ENCODE peak calls at places on chromosomes 6 and 20, in six cellular contexts. O is osteoblast, Y is stomach, U is aorta, J is PC-9, W is tibial artery. C is an unnamed sample. For H3K4me1 and H3K36me3, the result is how much of the 10 kb centered on the place peaks cover.

GRCh38 chr6:168035661-168036616 is 38.5 kb downstream of the KIF25 start:
- DNase-seq in Y (no peak), O (peak), J (no peak), U (no peak), W (no peak), C (peak)

GRCh38 chr6:129593233-129593564 is 116.8 kb downstream of the ARHGAP18 start:
- DNase-seq in Y (no peak), W (no peak), U (no peak), O (no peak), J (no peak), C (no peak)

GRCh38 chr20:61608275-61609085 is 356.4 kb downstream of the CDH4 start:
- DNase-seq in J (no peak), U (peak), W (no peak), O (no peak), Y (no peak), C (no peak)

GRCh38 chr6:11251553-11252358 is 19.3 kb upstream of the NEDD9 start:
- DNase-seq in O (no peak), Y (peak), J (no peak), U (peak), W (peak), C (peak)

GRCh38 chr6:39884696-39885095 is 49.6 kb downstream of the MOCS1 start:
- DNase-seq in O (peak), U (no peak), W (no peak), J (no peak), Y (no peak), C (peak)

GRCh38 chr6:127841811-127842210 is 59.0 kb downstream of the THEMIS start:
- DNase-seq in O (peak), W (no peak), Y (no peak), U (no peak), J (no peak), C (no peak)

GRCh38 chr20:41293269-41294037 is 24.1 kb downstream of the ZHX3 start:
- DNase-seq in U (no peak), Y (no peak), O (no peak), J (no peak), W (peak), C (no peak)

GRCh38 chr6:45642331-45643126 is 264.8 kb upstream of the SUPT3H start:
- DNase-seq in W (no peak), Y (no peak), J (no peak), O (no peak), U (no peak), C (no peak)

GRCh38 chr6:113696960-113697359 is 160.2 kb upstream of the MARCKS start:
- DNase-seq in W (no peak), U (no peak), J (no peak), Y (no peak), O (no peak), C (no peak)

GRCh38 chr6:159829515-159829914 is 29.4 kb downstream of the PNLDC1 start:
- DNase-seq in U (no peak), Y (no peak), J (no peak), O (no peak), W (no peak), C (no peak)

GRCh38 chr6:131946404-131946991 is 4.7 kb downstream of the CCN2 start:
- DNase-seq in W (no peak), Y (no peak), J (no peak), U (no peak), O (no peak), C (no peak)

GRCh38 chr6:85394853-85395538 is 54.9 kb upstream of the NT5E start:
- DNase-seq in Y (no peak), U (no peak), O (peak), W (no peak), J (no peak), C (no peak)

GRCh38 chr20:5877128-5877527 is 73.2 kb downstream of the TRMT6 start:
- DNase-seq in W (no peak), Y (no peak), J (no peak), U (no peak), O (no peak), C (no peak)

GRCh38 chr6:33160728-33161323 is 31.4 kb downstream of the COL11A2 start:
- DNase-seq in W (peak), Y (peak), J (peak), O (peak), U (no peak), C (peak)

GRCh38 chr6:3644613-3645012 is 106.9 kb downstream of the PXDC1 start:
- DNase-seq in U (no peak), O (no peak), Y (no peak), W (no peak), J (no peak), C (no peak)

GRCh38 chr6:39309942-39310531 is 4.2 kb downstream of the KCNK17 start:
- DNase-seq in O (peak), W (peak), J (peak), Y (peak), U (peak), C (peak)

GRCh38 chr20:7637184-7637583 is 303.1 kb downstream of the HAO1 start:
- DNase-seq in W (no peak), Y (no peak), U (no peak), J (no peak), O (no peak), C (peak)

GRCh38 chr20:54062812-54063280 is 7.5 kb downstream of the BCAS1 start:
- DNase-seq in W (no peak), J (peak), O (no peak), U (no peak), Y (no peak), C (no peak)

GRCh38 chr6:157764346-157765068 is 58.5 kb upstream of the SNX9 start:
- DNase-seq in U (peak), J (peak), Y (peak), O (peak), W (peak), C (peak)

GRCh38 chr20:34824026-34824860 is 1.2 kb downstream of the NCOA6 start:
- DNase-seq in J (peak), W (peak), O (peak), U (no peak), Y (peak), C (peak)

GRCh38 chr20:36155629-36155971 is 1.1 kb downstream of the EPB41L1 start:
- DNase-seq in O (peak), U (no peak), Y (no peak), J (no peak), W (no peak), C (no peak)

GRCh38 chr6:13216236-13216933 is 112.0 kb downstream of the TBC1D7 start:
- DNase-seq in O (no peak), U (no peak), W (no peak), J (no peak), Y (no peak), C (no peak)

GRCh38 chr20:19211661-19212523 is 550 bp upstream of the SLC24A3 start:
- DNase-seq in O (no peak), U (peak), J (no peak), W (no peak), Y (peak), C (no peak)

GRCh38 chr6:28802417-28803336 is 121.1 kb downstream of the TRIM27 start:
- DNase-seq in J (peak), O (peak), W (no peak), U (no peak), Y (no peak), C (no peak)

GRCh38 chr20:32519367-32519730 is 65.8 kb downstream of the NOL4L start:
- DNase-seq in Y (no peak), U (peak), J (no peak), W (no peak), O (peak), C (no peak)

GRCh38 chr20:34643919-34644318 is 33.0 kb downstream of the PIGU start:
- DNase-seq in J (no peak), Y (no peak), U (no peak), O (no peak), W (peak), C (no peak)

GRCh38 chr20:54204063-54204462 is 3.8 kb upstream of the PFDN4 start:
- DNase-seq in W (no peak), J (no peak), Y (no peak), O (no peak), U (no peak), C (no peak)

GRCh38 chr6:17278289-17279061 is 2.7 kb upstream of the RBM24 start:
- DNase-seq in O (peak), U (no peak), W (no peak), Y (no peak), J (peak), C (peak)

GRCh38 chr6:147221739-147222138 is 17.5 kb downstream of the STXBP5 start:
- DNase-seq in U (no peak), J (no peak), W (no peak), Y (no peak), O (no peak), C (no peak)

GRCh38 chr6:164042212-164042611 is 627.7 kb downstream of the QKI start:
- DNase-seq in W (no peak), O (no peak), Y (no peak), U (no peak), J (no peak), C (no peak)

GRCh38 chr6:125325586-125325985 is 23.8 kb upstream of the HDDC2 start:
- DNase-seq in U (no peak), O (no peak), Y (no peak), J (no peak), W (no peak), C (no peak)

GRCh38 chr6:53910834-53911233 is 116.0 kb downstream of the LRRC1 start:
- DNase-seq in O (no peak), W (no peak), U (no peak), Y (no peak), J (no peak), C (no peak)

GRCh38 chr6:15511248-15512125 is 151.3 kb downstream of the DTNBP1 start:
- DNase-seq in Y (no peak), W (no peak), U (no peak), O (peak), J (no peak), C (no peak)

GRCh38 chr6:145235207-145235606 is 500.1 kb downstream of the EPM2A start:
- DNase-seq in Y (no peak), O (no peak), U (no peak), J (no peak), W (no peak), C (no peak)

GRCh38 chr20:24873015-24873620 is 76.0 kb upstream of the CST7 start:
- DNase-seq in J (no peak), W (no peak), O (no peak), Y (no peak), U (no peak), C (no peak)

GRCh38 chr6:165987483-165988305 is 180.0 kb downstream of the TBXT start:
- DNase-seq in J (no peak), Y (peak), O (peak), U (peak), W (peak), C (peak)

GRCh38 chr20:64161595-64162238 is 2.5 kb upstream of the MYT1 start:
- DNase-seq in O (peak), W (no peak), Y (no peak), U (no peak), J (no peak), C (no peak)

DNA sequence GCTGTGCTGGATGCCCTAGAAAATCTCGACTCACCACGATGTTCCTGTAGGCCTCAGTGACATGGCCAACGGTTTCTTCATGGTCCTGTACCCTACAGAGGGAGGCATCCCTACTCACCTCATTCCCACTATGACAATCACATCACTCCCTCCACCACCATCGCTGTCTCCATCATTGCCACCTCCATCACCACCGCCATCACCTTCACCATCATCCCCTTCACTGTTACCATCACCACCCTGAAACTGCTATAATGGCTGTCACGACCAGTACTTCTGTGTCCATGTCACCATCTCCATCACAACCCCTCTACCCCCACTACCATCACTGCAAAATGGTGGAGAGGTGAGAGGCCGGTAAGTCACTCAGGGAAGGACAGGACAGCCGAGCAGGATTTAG is 29.8 kb upstream of the MRPS18A start:
- DNase-seq in W (no peak), O (no peak), Y (no peak), U (peak), J (no peak), C (no peak)
- H3K4me1 ChIP-seq in W (under half), O (under half), Y (under half), U (under half), J (under half), C (under half)

DNA sequence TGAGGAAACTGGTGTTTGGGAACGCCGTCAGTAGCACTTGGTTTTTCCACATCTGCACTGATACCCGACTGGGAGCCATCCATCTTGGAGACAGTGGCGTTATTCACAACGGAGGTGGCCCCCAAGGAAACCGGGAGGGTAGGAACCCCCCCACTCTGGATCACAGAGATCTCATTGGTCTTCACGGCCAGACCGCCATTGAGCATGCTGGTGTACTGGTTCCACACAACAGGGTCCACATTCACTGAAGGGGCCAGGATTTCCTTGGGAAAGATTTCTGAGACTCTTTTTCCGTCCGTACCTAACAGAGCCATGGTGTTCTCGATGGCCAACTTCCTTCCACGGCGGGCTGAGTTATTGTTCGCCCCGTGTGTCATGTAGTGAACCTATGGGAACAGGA is 16.1 kb upstream of the ATP9A start:
- DNase-seq in Y (no peak), J (no peak), W (no peak), U (no peak), O (no peak), C (no peak)
- H3K36me3 ChIP-seq in Y (under half), J (under half), W (under half), U (under half), O (under half), C (under half)

GRCh38 chr20:59032023-59032712 is at the start of gene ATP5F1E:
- DNase-seq in U (peak), J (peak), Y (peak), W (peak), O (peak), C (peak)
- H3K4me1 ChIP-seq in U (under half), J (half or more), Y (half or more), W (under half), O (under half), C (under half)

GRCh38 chr20:21380711-21381110 is 16.6 kb downstream of the NKX2-4 start:
- DNase-seq in J (no peak), U (no peak), Y (no peak), O (no peak), W (no peak), C (no peak)

GRCh38 chr20:21378259-21378658 is 19.1 kb downstream of the NKX2-4 start:
- DNase-seq in Y (no peak), O (peak), W (no peak), J (no peak), U (no peak), C (no peak)

GRCh38 chr20:21377701-21378100 is 19.6 kb downstream of the NKX2-4 start:
- DNase-seq in J (no peak), Y (no peak), O (no peak), W (no peak), U (no peak), C (no peak)

GRCh38 chr20:21373436-21373835 is 23.9 kb downstream of the NKX2-4 start:
- DNase-seq in Y (no peak), W (no peak), J (no peak), O (no peak), U (no peak), C (no peak)

DNA sequence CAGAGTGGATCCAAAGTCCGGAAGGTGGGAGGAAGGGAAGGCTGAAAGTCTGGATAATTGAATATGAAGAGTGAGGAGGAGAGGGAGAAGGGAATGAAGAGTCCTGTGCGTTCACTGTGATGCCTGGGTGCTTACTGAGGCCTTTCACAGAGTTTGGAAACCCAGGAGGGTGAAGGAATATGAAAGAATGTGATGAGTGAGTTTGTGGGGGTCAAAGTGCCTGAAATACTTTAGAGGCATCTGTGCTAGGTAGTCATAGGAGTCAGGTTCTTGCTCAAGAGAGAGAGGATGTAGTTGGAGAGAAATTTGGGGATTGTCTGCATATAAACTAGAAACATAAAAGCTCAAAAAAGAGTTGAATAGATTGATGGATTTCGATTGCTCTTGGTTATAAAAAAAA is 20.7 kb downstream of the NKX2-4 start:
- DNase-seq in O (peak), J (no peak), Y (no peak), W (no peak), U (no peak), C (no peak)
- H3K36me3 ChIP-seq in O (under half), J (under half), Y (under half), W (under half), U (under half), C (under half)

C was measured in SJSA1.